ENCODE peak calls at places on chromosomes 13 and 19, in seven cellular contexts. C is CD8-positive, alpha-beta T cell; E is sigmoid colon; F is left lung; V is left ventricle myocardium inferior; Z is astrocyte; P is fibroblast of lung. O is an unnamed sample.

GRCh38 chr13:20137875-20138274 is 23.0 kb downstream of the GJA3 start:
- DNase-seq in V (no peak), C (no peak), Z (no peak), F (no peak), P (no peak), E (no peak), O (no peak)

GRCh38 chr19:15285896-15286591 is 46.3 kb downstream of the BRD4 start:
- DNase-seq in P (no peak), C (no peak), F (no peak), E (no peak), Z (no peak), V (no peak), O (no peak)

GRCh38 chr13:108033800-108034707 is 181.3 kb downstream of the LIG4 start:
- DNase-seq in V (no peak), E (no peak), F (no peak), Z (no peak), P (peak; percentile 1), C (no peak), O (no peak)

GRCh38 chr19:43984687-43985000 is 656 bp downstream of the ZNF155 start:
- DNase-seq in V (peak; percentile 18), F (peak; percentile 38), Z (peak; percentile 8), P (no peak), E (no peak), C (no peak), O (no peak)

GRCh38 chr19:41928221-41928683 is at the start of gene ERFL:
- DNase-seq in P (no peak), C (no peak), V (no peak), Z (no peak), E (no peak), F (no peak), O (no peak)

GRCh38 chr13:28452755-28453154 is 42.2 kb downstream of the FLT1 start:
- DNase-seq in E (no peak), P (no peak), V (no peak), C (no peak), F (no peak), Z (no peak), O (no peak)

GRCh38 chr19:56162258-56162657 is 13.6 kb upstream of the GALP start:
- DNase-seq in C (no peak), P (peak; percentile 26), F (no peak), E (no peak), V (no peak), Z (peak; percentile 20), O (no peak)

GRCh38 chr13:24381539-24382265 is 72.3 kb downstream of the C1QTNF9 start:
- DNase-seq in P (peak; percentile 57), V (no peak), F (no peak), Z (peak; percentile 43), C (no peak), E (no peak), O (peak; percentile 68)

GRCh38 chr13:49604570-49604969 is 19.2 kb upstream of the RCBTB1 start:
- DNase-seq in V (no peak), E (no peak), P (no peak), Z (no peak), F (no peak), C (no peak), O (no peak)

GRCh38 chr13:80817979-80818378 is 477.1 kb upstream of the SPRY2 start:
- DNase-seq in P (no peak), E (no peak), F (no peak), C (no peak), V (no peak), Z (no peak), O (no peak)

GRCh38 chr19:55405638-55406037 is 1.9 kb downstream of the UBE2S start:
- DNase-seq in P (no peak), Z (no peak), F (no peak), V (no peak), E (no peak), C (no peak), O (no peak)

GRCh38 chr19:10858204-10858828 is 10.1 kb downstream of the C19orf38 start:
- DNase-seq in V (no peak), E (no peak), C (no peak), F (no peak), P (no peak), Z (no peak), O (no peak)

GRCh38 chr19:1977116-1977515 is 36.1 kb downstream of the CSNK1G2 start:
- DNase-seq in F (no peak), E (no peak), V (no peak), Z (no peak), C (no peak), P (no peak), O (no peak)

GRCh38 chr19:1676351-1677266 is 24.2 kb upstream of the TCF3 start:
- DNase-seq in P (no peak), F (no peak), C (no peak), V (no peak), Z (no peak), E (no peak), O (no peak)

GRCh38 chr13:50453238-50453637 is 390.3 kb downstream of the DLEU7 start:
- DNase-seq in V (no peak), F (no peak), Z (no peak), C (no peak), E (no peak), P (no peak), O (no peak)

GRCh38 chr13:53873558-53873957 is 844.9 kb downstream of the OLFM4 start:
- DNase-seq in C (no peak), P (no peak), E (no peak), Z (no peak), V (no peak), F (no peak), O (no peak)

GRCh38 chr13:111518161-111518791 is 197.8 kb downstream of the TEX29 start:
- DNase-seq in Z (no peak), C (peak; percentile 2), P (no peak), F (no peak), E (no peak), V (no peak), O (no peak)

GRCh38 chr19:2047449-2048103 is 3.5 kb downstream of the MKNK2 start:
- DNase-seq in C (no peak), Z (no peak), P (no peak), E (peak; percentile 86), F (peak; percentile 76), V (no peak), O (peak; percentile 93)

GRCh38 chr19:39544920-39545319 is 5.0 kb upstream of the EID2 start:
- DNase-seq in C (no peak), F (no peak), V (no peak), P (no peak), E (no peak), Z (no peak), O (no peak)

GRCh38 chr13:27401210-27401609 is 23.2 kb upstream of the GTF3A start:
- DNase-seq in C (no peak), Z (no peak), E (no peak), P (no peak), F (peak; percentile 41), V (peak; percentile 30), O (peak; percentile 30)

GRCh38 chr13:110394371-110394841 is 87.3 kb downstream of the COL4A2 start:
- DNase-seq in E (no peak), P (peak; percentile 83), Z (peak; percentile 80), V (no peak), F (no peak), C (no peak), O (no peak)

GRCh38 chr13:50631041-50631440 is 212.5 kb downstream of the DLEU7 start:
- DNase-seq in V (no peak), Z (no peak), C (no peak), P (no peak), E (no peak), F (no peak), O (no peak)

GRCh38 chr13:100544866-100545683 is 43.5 kb downstream of the GGACT start:
- DNase-seq in P (no peak), C (no peak), E (no peak), F (peak; percentile 63), V (peak; percentile 46), Z (no peak), O (peak; percentile 80)

GRCh38 chr19:36060430-36060829 is 5.7 kb downstream of the WDR62 start:
- DNase-seq in F (no peak), P (peak; percentile 47), Z (peak; percentile 28), C (peak; percentile 15), E (no peak), V (peak; percentile 46), O (peak; percentile 31)

GRCh38 chr19:14516048-14516534 is 2.1 kb downstream of the DNAJB1 start:
- DNase-seq in V (no peak), E (no peak), P (no peak), C (no peak), Z (no peak), F (no peak), O (no peak)

GRCh38 chr13:29771247-29771646 is 79.2 kb downstream of the UBL3 start:
- DNase-seq in P (peak; percentile 23), F (no peak), E (no peak), V (no peak), Z (peak; percentile 14), C (no peak), O (no peak)
- H3K36me3 ChIP-seq in P (no peaks in the 10 kb centered on the region), F (peaks cover 29% of the 10 kb centered on the region), E (peaks cover 12% of the 10 kb centered on the region), V (peaks cover 11% of the 10 kb centered on the region), Z (peaks cover 3% of the 10 kb centered on the region), C (peaks cover 11% of the 10 kb centered on the region), O (peaks cover 27% of the 10 kb centered on the region)

DNA sequence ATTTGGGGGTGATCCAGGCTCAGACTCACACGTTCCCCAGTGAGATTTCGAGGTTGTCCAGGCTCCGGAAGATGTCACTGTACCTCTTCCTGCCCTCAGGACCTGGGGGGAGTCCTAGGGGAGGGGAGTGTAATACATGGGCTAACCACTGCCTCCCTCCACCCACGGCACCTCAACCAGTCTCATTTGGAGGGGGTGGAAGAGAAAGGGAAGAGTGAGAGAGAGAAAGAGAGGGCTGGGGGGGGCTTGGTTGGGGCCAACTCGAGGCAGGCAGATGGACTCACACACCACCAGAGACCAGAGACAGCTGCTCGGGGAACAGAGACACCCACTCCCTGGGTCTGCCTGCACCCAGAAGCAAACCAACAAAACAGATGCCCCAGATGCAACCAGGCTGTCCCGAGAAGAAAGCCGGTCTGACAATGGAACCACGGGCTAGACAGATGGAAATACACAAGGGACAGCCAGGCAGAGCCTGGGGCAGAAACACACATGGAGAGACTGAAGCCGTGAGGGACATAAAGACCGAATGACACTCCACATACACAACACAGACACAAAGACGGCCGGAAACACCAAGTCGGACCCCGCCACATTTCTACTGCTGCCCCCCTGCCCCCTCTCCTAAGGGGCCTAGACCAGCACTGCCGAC is 825 bp downstream of the GMIP start:
- DNase-seq in Z (no peak), V (no peak), P (no peak), F (no peak), C (peak; percentile 44), E (no peak), O (no peak)
- TF ChIP-seq CTCF in Z (no peak), V (no peak), P (no peak), F (no peak), C (no peak), E (no peak), O (no peak)

DNA sequence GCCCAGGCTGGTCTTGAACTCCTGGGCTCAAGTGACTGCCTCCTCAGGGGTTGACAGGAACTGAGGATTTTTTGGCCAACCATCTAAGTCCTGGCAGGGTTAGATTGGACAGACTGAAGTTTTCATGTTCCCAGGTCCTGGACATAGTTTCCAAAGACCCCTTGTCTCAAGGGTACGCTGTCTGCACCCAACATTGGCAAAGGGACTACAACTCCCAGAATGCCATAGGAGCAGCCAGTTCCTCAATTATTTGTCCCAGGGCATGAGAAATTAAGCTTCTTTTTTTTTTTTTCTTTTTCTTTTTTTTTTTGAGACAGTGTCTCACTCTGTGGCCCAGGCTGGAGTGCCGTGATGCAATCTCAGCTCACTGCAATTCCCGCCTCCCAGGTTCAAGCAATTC is 6.9 kb downstream of the GYS1 start:
- DNase-seq in V (no peak), P (no peak), C (no peak), F (no peak), E (no peak), Z (no peak), O (no peak)
- H3K36me3 ChIP-seq in V (peaks cover 78% of the 10 kb centered on the region), P (peaks cover 26% of the 10 kb centered on the region), C (peaks cover 7% of the 10 kb centered on the region), F (peaks cover 94% of the 10 kb centered on the region), E (peaks cover 74% of the 10 kb centered on the region), Z (peaks cover 16% of the 10 kb centered on the region), O (peaks cover 80% of the 10 kb centered on the region)

GRCh38 chr13:73018336-73018735 is 40.5 kb upstream of the KLF5 start:
- DNase-seq in F (no peak), E (no peak), P (peak; percentile 64), C (no peak), V (no peak), Z (peak; percentile 44), O (no peak)
- TF ChIP-seq CTCF in F (no peak), E (no peak), P (no peak), C (no peak), V (no peak), Z (no peak), O (no peak)